ENCODE peak calls at places on chromosome 15, in eight cellular contexts. F is Panc1, L is IMR-90, W is dorsolateral prefrontal cortex, H is uterus, K is GM12864, C is A549, P is PC-3. N is an unnamed sample.

GRCh38 chr15:90869601-90870353 is 1.4 kb downstream of the FURIN start:
- DNase-seq in F (no peak), L (peak), W (no peak), H (peak), K (no peak), C (no peak), P (peak), N (peak)

GRCh38 chr15:61759639-61760038 is 300.6 kb downstream of the VPS13C start:
- DNase-seq in F (no peak), L (no peak), W (no peak), H (no peak), K (no peak), C (no peak), P (no peak), N (no peak)

GRCh38 chr15:97501291-97501690 is 459.2 kb upstream of the ARRDC4 start:
- DNase-seq in F (no peak), L (no peak), W (no peak), H (no peak), K (no peak), C (no peak), P (no peak), N (no peak)

GRCh38 chr15:67303490-67304363 is 49.1 kb downstream of the IQCH start:
- DNase-seq in F (peak), L (peak), W (no peak), H (no peak), K (peak), C (peak), P (peak), N (peak)

GRCh38 chr15:69524296-69524695 is 71.7 kb downstream of the RPLP1 start:
- DNase-seq in F (no peak), L (no peak), W (no peak), H (no peak), K (no peak), C (no peak), P (no peak), N (no peak)

GRCh38 chr15:29925227-29926082 is 103.2 kb upstream of the TJP1 start:
- DNase-seq in F (no peak), L (peak), W (peak), H (peak), K (no peak), C (peak), P (peak), N (peak)

GRCh38 chr15:85593809-85594441 is 200.8 kb downstream of the KLHL25 start:
- DNase-seq in F (no peak), L (no peak), W (no peak), H (no peak), K (no peak), C (no peak), P (no peak), N (no peak)

GRCh38 chr15:42344763-42345162 is 14.5 kb upstream of the CAPN3 start:
- DNase-seq in F (no peak), L (peak), W (no peak), H (no peak), K (no peak), C (no peak), P (peak), N (peak)

GRCh38 chr15:40038267-40038653 is 721 bp downstream of the SRP14 start:
- DNase-seq in F (no peak), L (peak), W (no peak), H (no peak), K (no peak), C (no peak), P (peak), N (peak)

GRCh38 chr15:78315686-78316085 is 16.3 kb upstream of the SKIC8 start:
- DNase-seq in F (no peak), L (no peak), W (no peak), H (no peak), K (no peak), C (no peak), P (peak), N (no peak)

GRCh38 chr15:23069496-23070166 is 30.3 kb upstream of the TUBGCP5 start:
- DNase-seq in F (no peak), L (no peak), W (no peak), H (no peak), K (no peak), C (peak), P (peak), N (no peak)

GRCh38 chr15:90184119-90184785 is 16.9 kb upstream of the SEMA4B start:
- DNase-seq in F (no peak), L (no peak), W (no peak), H (peak), K (peak), C (peak), P (peak), N (peak)

GRCh38 chr15:66923438-66923881 is 141.9 kb upstream of the SMAD3 start:
- DNase-seq in F (no peak), L (no peak), W (no peak), H (no peak), K (no peak), C (peak), P (peak), N (no peak)

GRCh38 chr15:68543546-68544008 is 35.2 kb upstream of the CORO2B start:
- DNase-seq in F (no peak), L (no peak), W (no peak), H (no peak), K (no peak), C (peak), P (no peak), N (no peak)

GRCh38 chr15:29734917-29735572 is 87.2 kb downstream of the TJP1 start:
- DNase-seq in F (no peak), L (peak), W (no peak), H (no peak), K (no peak), C (peak), P (peak), N (no peak)

GRCh38 chr15:88657326-88658069 is 18.7 kb downstream of the ISG20 start:
- DNase-seq in F (no peak), L (peak), W (peak), H (peak), K (no peak), C (peak), P (peak), N (peak)

GRCh38 chr15:56731571-56731970 is 1.7 kb downstream of the ZNF280D start:
- DNase-seq in F (no peak), L (no peak), W (no peak), H (no peak), K (no peak), C (no peak), P (no peak), N (no peak)
- H3K4me3 ChIP-seq in F (no peak), L (no peak), W (peak), H (peak), K (peak), C (peak), P (peak), N (peak)

DNA sequence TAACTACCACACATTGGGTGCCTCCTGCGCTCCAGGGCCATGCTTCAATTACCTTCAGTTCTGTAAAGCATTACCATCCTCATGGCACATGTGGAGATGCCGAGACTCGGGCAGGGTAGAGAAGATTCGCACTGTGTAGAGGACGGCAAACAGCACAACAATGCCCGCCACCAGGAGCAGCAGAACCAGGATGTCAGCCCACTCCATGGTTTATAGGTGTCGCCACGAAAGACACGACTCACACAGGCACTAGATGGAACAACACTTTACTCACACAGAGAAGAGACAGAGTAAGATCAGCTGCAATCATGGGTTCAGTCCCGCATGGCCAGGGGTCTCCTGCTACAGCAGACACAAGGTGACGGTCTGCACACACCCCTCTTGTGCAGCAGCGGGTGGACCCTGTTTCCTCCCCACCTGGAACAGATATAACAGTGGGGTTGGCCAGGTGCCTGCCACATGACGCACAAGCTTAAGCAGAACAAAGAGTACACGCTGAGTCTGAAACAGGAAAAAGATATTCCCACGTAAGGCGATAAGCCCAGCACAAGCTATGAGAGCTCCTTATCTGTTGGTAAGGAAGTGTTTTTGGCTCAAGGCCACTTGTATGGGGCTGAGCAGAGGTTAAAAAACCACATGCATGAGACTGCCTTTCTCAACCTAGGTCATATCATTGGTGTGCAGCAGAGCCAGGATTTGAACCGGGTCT is 2.5 kb upstream of the TBC1D21 start:
- DNase-seq in F (no peak), L (peak), W (no peak), H (no peak), K (no peak), C (no peak), P (no peak), N (no peak)
- TF ChIP-seq CTCF in F (no peak), L (no peak), W (no peak), H (no peak), K (no peak), C (no peak), P (no peak), N (no peak)

GRCh38 chr15:55276324-55276723 is 13.3 kb downstream of the RAB27A start:
- DNase-seq in F (no peak), L (no peak), W (no peak), H (no peak), K (no peak), C (no peak), P (no peak), N (no peak)
- H3K4me3 ChIP-seq in F (no peak), L (no peak), W (no peak), H (no peak), K (no peak), C (no peak), P (no peak), N (no peak)

GRCh38 chr15:100383302-100384107 is 41.7 kb upstream of the ADAMTS17 start:
- DNase-seq in F (no peak), L (no peak), W (no peak), H (peak), K (no peak), C (peak), P (peak), N (no peak)
- TF ChIP-seq CTCF in F (peak), L (peak), W (peak), H (peak), K (peak), C (peak), P (peak), N (peak)